ENCODE peak calls at places on chromosomes 7 and 10, in eight cellular contexts. G is glutamatergic neuron, P is adrenal gland, E is dermis microvascular lymphatic vessel endothelial cell, I is HS-27A, O is GM12865, F is NCI-H2107, T is IMR-90. S is an unnamed sample.

GRCh38 chr7:135238112-135238744 is 4.6 kb downstream of the STRA8 start:
- DNase-seq in G (no peak), P (no peak), E (no peak), I (no peak), O (peak), F (no peak), T (no peak), S (no peak)

GRCh38 chr7:31065021-31065593 is 13.0 kb downstream of the ADCYAP1R1 start:
- DNase-seq in G (no peak), P (no peak), E (no peak), I (no peak), O (no peak), F (no peak), T (no peak), S (no peak)

GRCh38 chr7:18019562-18019961 is 8.1 kb downstream of the PRPS1L1 start:
- DNase-seq in G (no peak), P (no peak), E (no peak), I (peak), O (no peak), F (no peak), T (peak), S (peak)

GRCh38 chr7:18978108-18978495 is 139.3 kb downstream of the TWIST1 start:
- DNase-seq in G (no peak), P (no peak), E (no peak), I (peak), O (no peak), F (no peak), T (peak), S (peak)

GRCh38 chr7:157673573-157673972 is 336.8 kb downstream of the DNAJB6 start:
- DNase-seq in G (no peak), P (peak), E (no peak), I (no peak), O (no peak), F (no peak), T (no peak), S (no peak)

GRCh38 chr10:29590598-29591415 is 44.0 kb downstream of the SVIL start:
- DNase-seq in G (no peak), P (peak), E (peak), I (no peak), O (peak), F (no peak), T (peak), S (peak)

GRCh38 chr7:77247206-77247850 is 47.7 kb upstream of the FGL2 start:
- DNase-seq in G (peak), P (peak), E (peak), I (peak), O (peak), F (peak), T (peak), S (peak)

GRCh38 chr10:30676319-30676718 is 46.8 kb upstream of the LYZL2 start:
- DNase-seq in G (no peak), P (no peak), E (no peak), I (no peak), O (no peak), F (no peak), T (no peak), S (no peak)

GRCh38 chr10:78846071-78846470 is 222.7 kb upstream of the ZMIZ1 start:
- DNase-seq in G (no peak), P (no peak), E (no peak), I (no peak), O (no peak), F (no peak), T (no peak), S (no peak)

GRCh38 chr10:32961343-32961891 is 3.4 kb upstream of the ITGB1 start:
- DNase-seq in G (no peak), P (no peak), E (no peak), I (no peak), O (peak), F (no peak), T (no peak), S (no peak)

GRCh38 chr10:116980041-116980440 is 24.9 kb downstream of the SHTN1 start:
- DNase-seq in G (no peak), P (no peak), E (no peak), I (no peak), O (no peak), F (no peak), T (no peak), S (no peak)

GRCh38 chr7:116740758-116741462 is 68.9 kb downstream of the MET start:
- DNase-seq in G (no peak), P (no peak), E (no peak), I (no peak), O (no peak), F (no peak), T (no peak), S (no peak)

GRCh38 chr7:35250452-35250851 is 3.4 kb downstream of the TBX20 start:
- DNase-seq in G (no peak), P (no peak), E (no peak), I (no peak), O (no peak), F (no peak), T (no peak), S (no peak)

GRCh38 chr7:4797858-4798705 is 22.7 kb downstream of the AP5Z1 start:
- DNase-seq in G (peak), P (no peak), E (peak), I (no peak), O (peak), F (no peak), T (peak), S (no peak)

GRCh38 chr10:29438271-29438670 is 149.4 kb downstream of the LYZL1 start:
- DNase-seq in G (no peak), P (no peak), E (no peak), I (no peak), O (no peak), F (no peak), T (peak), S (no peak)

GRCh38 chr10:44978570-44979280 is at the start of gene DEPP1:
- DNase-seq in G (peak), P (peak), E (peak), I (no peak), O (peak), F (peak), T (peak), S (peak)

GRCh38 chr7:123535517-123535916 is 1.1 kb upstream of the IQUB start:
- DNase-seq in G (no peak), P (peak), E (no peak), I (no peak), O (no peak), F (no peak), T (no peak), S (no peak)

GRCh38 chr7:94632338-94633024 is 23.5 kb downstream of the SGCE start:
- DNase-seq in G (no peak), P (no peak), E (peak), I (peak), O (peak), F (no peak), T (peak), S (no peak)

GRCh38 chr7:7851381-7851780 is 117.2 kb upstream of the GLCCI1 start:
- DNase-seq in G (no peak), P (no peak), E (no peak), I (no peak), O (no peak), F (no peak), T (no peak), S (no peak)

GRCh38 chr10:73940634-73941221 is 29.8 kb downstream of the PLAU start:
- DNase-seq in G (peak), P (peak), E (peak), I (peak), O (peak), F (peak), T (peak), S (no peak)

GRCh38 chr10:98030093-98030821 is at the start of gene CRTAC1:
- DNase-seq in G (peak), P (no peak), E (no peak), I (no peak), O (no peak), F (peak), T (no peak), S (no peak)

GRCh38 chr7:121330053-121330833 is 1.4 kb downstream of the WNT16 start:
- DNase-seq in G (peak), P (no peak), E (no peak), I (no peak), O (no peak), F (no peak), T (no peak), S (no peak)

GRCh38 chr10:86333813-86334514 is 32.6 kb downstream of the GRID1 start:
- DNase-seq in G (peak), P (no peak), E (no peak), I (no peak), O (no peak), F (peak), T (no peak), S (no peak)

GRCh38 chr10:43075612-43076003 is 1.3 kb upstream of the RET start:
- DNase-seq in G (no peak), P (no peak), E (no peak), I (no peak), O (no peak), F (no peak), T (no peak), S (no peak)

GRCh38 chr7:100673942-100674431 is 447 bp downstream of the GNB2 start:
- DNase-seq in G (peak), P (peak), E (no peak), I (no peak), O (peak), F (no peak), T (no peak), S (no peak)

GRCh38 chr10:14374745-14375445 is 44.2 kb upstream of the FRMD4A start:
- DNase-seq in G (no peak), P (no peak), E (no peak), I (no peak), O (peak), F (no peak), T (peak), S (no peak)

GRCh38 chr7:111390000-111390399 is 172.3 kb downstream of the IMMP2L start:
- DNase-seq in G (no peak), P (no peak), E (no peak), I (no peak), O (no peak), F (no peak), T (no peak), S (no peak)

GRCh38 chr10:28285816-28286215 is 17.0 kb downstream of the MPP7 start:
- DNase-seq in G (no peak), P (no peak), E (no peak), I (no peak), O (no peak), F (no peak), T (no peak), S (no peak)

GRCh38 chr7:134886353-134887057 is 99.8 kb upstream of the AGBL3 start:
- DNase-seq in G (no peak), P (peak), E (peak), I (no peak), O (no peak), F (no peak), T (peak), S (no peak)

GRCh38 chr10:112588225-112588990 is 141.4 kb downstream of the VTI1A start:
- DNase-seq in G (no peak), P (no peak), E (no peak), I (no peak), O (no peak), F (no peak), T (peak), S (no peak)

GRCh38 chr7:131932271-131932670 is 375.8 kb upstream of the PODXL start:
- DNase-seq in G (no peak), P (no peak), E (no peak), I (no peak), O (no peak), F (no peak), T (no peak), S (no peak)

GRCh38 chr7:75854233-75854632 is 24.6 kb upstream of the RHBDD2 start:
- DNase-seq in G (no peak), P (no peak), E (no peak), I (no peak), O (no peak), F (no peak), T (peak), S (no peak)

GRCh38 chr10:17056781-17057191 is 72.8 kb downstream of the CUBN start:
- DNase-seq in G (no peak), P (no peak), E (no peak), I (no peak), O (no peak), F (no peak), T (peak), S (no peak)

GRCh38 chr7:1197997-1198632 is 34.6 kb upstream of the UNCX start:
- DNase-seq in G (no peak), P (no peak), E (no peak), I (no peak), O (no peak), F (no peak), T (peak), S (no peak)

GRCh38 chr7:132677941-132678340 is 101.7 kb upstream of the PLXNA4 start:
- DNase-seq in G (no peak), P (no peak), E (no peak), I (no peak), O (no peak), F (no peak), T (no peak), S (no peak)

GRCh38 chr10:36036137-36036536 is 394.0 kb upstream of the FZD8 start:
- DNase-seq in G (no peak), P (no peak), E (no peak), I (no peak), O (no peak), F (no peak), T (peak), S (no peak)

GRCh38 chr10:127907411-127908105 is 655 bp downstream of the PTPRE start:
- DNase-seq in G (peak), P (peak), E (no peak), I (no peak), O (no peak), F (no peak), T (no peak), S (no peak)

GRCh38 chr7:150719960-150720891 is 3.8 kb downstream of the GIMAP1 start:
- DNase-seq in G (no peak), P (no peak), E (no peak), I (no peak), O (no peak), F (no peak), T (no peak), S (no peak)

GRCh38 chr7:94087664-94088352 is 83.7 kb upstream of the BET1 start:
- DNase-seq in G (peak), P (peak), E (peak), I (peak), O (peak), F (peak), T (peak), S (peak)

GRCh38 chr10:27540672-27541071 is 36.6 kb downstream of the RAB18 start:
- DNase-seq in G (no peak), P (no peak), E (no peak), I (no peak), O (no peak), F (no peak), T (no peak), S (no peak)

S was measured in glomerular endothelial cell.